ENCODE peak calls at places on chromosomes 16 and 17, in nine cellular contexts. S is Peyer's patch, P is Panc1, X is right atrium auricular region, L is ascending aorta, H is ovary, N is upper lobe of right lung, E is tibial artery, W is dorsolateral prefrontal cortex. J is an unnamed sample.

GRCh38 chr17:27078296-27078695 is 215.6 kb upstream of the WSB1 start:
- DNase-seq in X (no peak), L (no peak), E (no peak), W (no peak), P (no peak), H (no peak), N (no peak), S (no peak), J (no peak)

GRCh38 chr17:66397486-66397885 is 95.1 kb downstream of the PRKCA start:
- DNase-seq in L (no peak), P (no peak), E (no peak), X (no peak), H (no peak), W (no peak), N (no peak), S (no peak), J (no peak)

GRCh38 chr17:28398280-28398981 is 7.6 kb downstream of the SLC46A1 start:
- DNase-seq in H (no peak), W (peak; percentile 20), P (no peak), L (no peak), X (no peak), S (no peak), E (no peak), N (no peak), J (no peak)

GRCh38 chr16:22641030-22641671 is 130.5 kb downstream of the NPIPB5 start:
- DNase-seq in P (no peak), E (no peak), S (no peak), W (no peak), N (no peak), X (no peak), H (no peak), L (no peak), J (no peak)

GRCh38 chr16:9874233-9874632 is 308.0 kb downstream of the GRIN2A start:
- DNase-seq in E (no peak), X (no peak), W (no peak), P (no peak), L (no peak), S (no peak), N (no peak), H (no peak), J (no peak)

GRCh38 chr16:88063201-88063773 is 112.1 kb downstream of the BANP start:
- DNase-seq in N (no peak), X (no peak), P (no peak), W (peak; percentile 51), E (no peak), H (peak; percentile 75), S (no peak), L (no peak), J (no peak)

GRCh38 chr17:55996826-55997225 is 156.4 kb upstream of the ANKFN1 start:
- DNase-seq in P (no peak), L (no peak), W (no peak), X (no peak), H (no peak), E (no peak), N (no peak), S (no peak), J (no peak)

GRCh38 chr17:1880851-1881630 is 51.2 kb downstream of the RPA1 start:
- DNase-seq in S (no peak), W (no peak), P (no peak), E (no peak), N (peak; percentile 35), X (no peak), H (no peak), L (no peak), J (no peak)

GRCh38 chr17:66954632-66955031 is 9.9 kb upstream of the CACNG4 start:
- DNase-seq in H (no peak), E (no peak), L (no peak), P (no peak), W (no peak), S (no peak), X (no peak), N (no peak), J (no peak)

GRCh38 chr17:15947976-15948752 is 3.2 kb downstream of the ADORA2B start:
- DNase-seq in E (no peak), H (no peak), L (no peak), S (no peak), P (no peak), N (no peak), W (no peak), X (no peak), J (no peak)

GRCh38 chr16:868846-869822 is 68.6 kb upstream of the GNG13 start:
- DNase-seq in L (no peak), W (no peak), P (no peak), H (peak; percentile 8), X (no peak), N (no peak), S (no peak), E (no peak), J (no peak)

GRCh38 chr16:46562979-46563378 is 58.2 kb downstream of the SHCBP1 start:
- DNase-seq in H (no peak), L (no peak), E (no peak), S (no peak), P (no peak), N (no peak), W (no peak), X (no peak), J (no peak)

GRCh38 chr16:1746693-1747195 is 24.6 kb downstream of the NME3 start:
- DNase-seq in N (no peak), H (no peak), L (no peak), W (no peak), S (no peak), X (no peak), E (no peak), P (no peak), J (no peak)

GRCh38 chr17:2049333-2050245 is 5.3 kb upstream of the HIC1 start:
- DNase-seq in H (peak; percentile 93), N (peak; percentile 94), W (peak; percentile 62), E (peak; percentile 90), X (peak; percentile 89), P (no peak), L (no peak), S (peak; percentile 81), J (peak; percentile 91)

GRCh38 chr16:87206646-87207451 is 110.3 kb downstream of the C16orf95 start:
- DNase-seq in E (no peak), X (peak; percentile 65), S (no peak), H (no peak), L (no peak), N (no peak), W (no peak), P (no peak), J (no peak)

GRCh38 chr17:30234954-30235353 is 543 bp downstream of the SLC6A4 start:
- DNase-seq in N (no peak), X (no peak), W (no peak), S (no peak), P (no peak), E (no peak), L (no peak), H (no peak), J (peak; percentile 61)
- H3K4me3 ChIP-seq in N (peak overlapping the region; percentile 42), X (no peak overlapping the region), W (peak overlapping the region; percentile 49), S (peak overlapping the region; percentile 35), P (peak overlapping the region; percentile 63), E (peak overlapping the region; percentile 55), L (peak overlapping the region; percentile 55), H (peak overlapping the region; percentile 32), J (no peak overlapping the region)

GRCh38 chr17:72900542-72900941 is 191.9 kb downstream of the SLC39A11 start:
- DNase-seq in S (no peak), W (no peak), E (no peak), N (no peak), H (no peak), L (no peak), X (no peak), P (no peak), J (no peak)

GRCh38 chr17:72901098-72901497 is 191.4 kb downstream of the SLC39A11 start:
- DNase-seq in S (no peak), P (no peak), X (no peak), H (no peak), W (no peak), N (no peak), E (no peak), L (no peak), J (no peak)

GRCh38 chr17:72901657-72902056 is 190.8 kb downstream of the SLC39A11 start:
- DNase-seq in W (no peak), P (no peak), X (no peak), H (no peak), E (no peak), L (no peak), N (no peak), S (no peak), J (no peak)

GRCh38 chr17:72903522-72903921 is 189.0 kb downstream of the SLC39A11 start:
- DNase-seq in E (no peak), N (no peak), H (no peak), L (no peak), P (no peak), X (no peak), S (no peak), W (no peak), J (no peak)

GRCh38 chr17:72906306-72906705 is 186.2 kb downstream of the SLC39A11 start:
- DNase-seq in N (no peak), S (no peak), H (no peak), L (no peak), W (no peak), E (no peak), X (no peak), P (no peak), J (no peak)
- H3K27me3 ChIP-seq in N (no peaks in the 10 kb centered on the region), S (no peaks in the 10 kb centered on the region), H (no peaks in the 10 kb centered on the region), L (no peaks in the 10 kb centered on the region), W (no peaks in the 10 kb centered on the region), E (no peaks in the 10 kb centered on the region), X (no peaks in the 10 kb centered on the region), P (no peaks in the 10 kb centered on the region), J (no peaks in the 10 kb centered on the region)

DNA sequence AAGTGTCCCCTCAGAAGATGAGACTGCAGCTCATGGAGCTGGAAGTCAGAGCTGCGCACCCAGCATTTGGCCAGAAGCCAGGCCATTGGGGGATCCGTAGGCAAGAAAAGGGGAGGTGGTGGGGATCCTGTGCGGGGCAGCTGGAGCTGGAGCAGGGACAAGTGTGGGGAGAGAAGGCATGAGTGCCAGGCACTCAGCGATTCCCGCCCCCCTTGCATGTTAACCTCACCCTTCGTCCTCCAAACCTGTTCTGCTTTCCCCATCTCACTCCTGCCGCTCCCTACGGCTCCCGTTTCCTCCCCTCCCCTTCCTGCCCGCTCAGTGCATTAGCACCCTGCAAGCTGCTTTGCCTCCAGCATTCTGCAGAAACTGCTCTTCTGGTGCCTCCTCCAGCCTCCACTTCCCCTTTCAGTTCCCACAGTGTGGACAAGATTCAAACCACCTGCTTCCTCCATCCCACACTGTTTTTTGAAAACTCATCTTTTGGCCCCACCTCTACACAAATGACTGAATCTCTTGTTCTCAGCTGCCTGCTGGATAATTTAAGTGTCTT is 5.6 kb downstream of the ALOX15 start:
- DNase-seq in P (no peak), L (no peak), X (no peak), H (no peak), E (no peak), W (no peak), S (peak; percentile 48), N (peak; percentile 65), J (peak; percentile 56)
- H3K4me3 ChIP-seq in P (no peak overlapping the region), L (no peak overlapping the region), X (no peak overlapping the region), H (no peak overlapping the region), E (no peak overlapping the region), W (no peak overlapping the region), S (peak overlapping the region; percentile 12), N (no peak overlapping the region), J (peak overlapping the region; percentile 23)

DNA sequence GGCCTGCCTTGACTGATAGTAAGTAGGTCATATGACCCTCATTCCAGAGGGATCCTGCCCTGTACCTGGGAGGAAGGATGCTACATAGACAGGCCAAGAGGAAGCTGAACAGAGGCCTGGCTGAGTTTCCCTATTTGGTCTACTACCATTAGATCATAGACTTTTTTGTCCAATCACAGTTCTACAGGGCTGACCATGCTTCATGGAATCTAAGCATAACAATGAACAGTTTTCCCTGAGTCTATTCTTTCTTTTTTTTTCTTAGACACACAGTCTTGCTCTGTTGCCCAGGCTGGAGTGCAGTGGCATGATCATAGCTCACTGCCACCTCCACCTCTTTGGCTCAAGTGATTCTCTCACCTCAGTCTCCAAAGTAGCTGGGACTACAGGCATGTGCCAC is 3.9 kb downstream of the GPR179 start:
- DNase-seq in L (no peak), N (no peak), P (no peak), E (no peak), W (no peak), X (no peak), S (no peak), H (no peak), J (no peak)
- H3K27me3 ChIP-seq in L (no peaks in the 10 kb centered on the region), N (no peaks in the 10 kb centered on the region), P (no peaks in the 10 kb centered on the region), E (no peaks in the 10 kb centered on the region), W (no peaks in the 10 kb centered on the region), X (no peaks in the 10 kb centered on the region), S (no peaks in the 10 kb centered on the region), H (no peaks in the 10 kb centered on the region), J (no peaks in the 10 kb centered on the region)

J was measured in GM06990.